ENCODE peak calls at places on chromosomes 16 and 17, in four cellular contexts. J is glutamatergic neuron; F is Panc1; L is CD4-positive, alpha-beta T cell. V is an unnamed sample.

GRCh38 chr16:2388875-2389433 is 40.3 kb upstream of the CCNF start:
- DNase-seq in J (no peak), L (no peak), F (peak), V (no peak)

GRCh38 chr17:61255609-61256008 is 144.0 kb upstream of the TBX2 start:
- DNase-seq in L (no peak), J (no peak), F (no peak), V (no peak)

GRCh38 chr17:70484496-70484895 is 315.2 kb downstream of the KCNJ2 start:
- DNase-seq in F (no peak), J (no peak), L (no peak), V (no peak)

GRCh38 chr16:87816507-87817100 is 50.8 kb upstream of the KLHDC4 start:
- DNase-seq in J (no peak), F (no peak), L (no peak), V (no peak)

GRCh38 chr17:33401253-33401652 is 108.2 kb upstream of the ASIC2 start:
- DNase-seq in L (no peak), J (no peak), F (no peak), V (no peak)

GRCh38 chr17:78875331-78875730 is 27.7 kb downstream of the CEP295NL start:
- DNase-seq in J (no peak), F (no peak), L (no peak), V (no peak)

GRCh38 chr17:49580055-49580721 is 4.5 kb downstream of the NXPH3 start:
- DNase-seq in F (no peak), L (no peak), J (no peak), V (no peak)

GRCh38 chr16:72956124-72957064 is 91.5 kb downstream of the ZFHX3 start:
- DNase-seq in F (no peak), L (no peak), J (no peak), V (no peak)

GRCh38 chr16:84278968-84279367 is 15.7 kb upstream of the WFDC1 start:
- DNase-seq in F (no peak), J (peak), L (no peak), V (no peak)

GRCh38 chr17:60743812-60744211 is 66.2 kb downstream of the BCAS3 start:
- DNase-seq in J (no peak), F (no peak), L (no peak), V (no peak)

GRCh38 chr16:1754204-1754603 is 17.1 kb downstream of the NME3 start:
- DNase-seq in J (no peak), L (no peak), F (no peak), V (no peak)

GRCh38 chr17:60256174-60256573 is 106.4 kb downstream of the CA4 start:
- DNase-seq in F (no peak), J (no peak), L (no peak), V (no peak)

GRCh38 chr17:67312265-67312664 is 54.1 kb downstream of the PSMD12 start:
- DNase-seq in J (no peak), L (no peak), F (no peak), V (no peak)

GRCh38 chr16:20073203-20074088 is at the start of gene GPR139:
- DNase-seq in F (no peak), J (peak), L (no peak), V (peak)

GRCh38 chr16:89317101-89317671 is 99.7 kb downstream of the ZNF778 start:
- DNase-seq in F (no peak), L (no peak), J (no peak), V (no peak)

GRCh38 chr17:80166446-80166845 is 3.4 kb upstream of the CARD14 start:
- DNase-seq in F (no peak), L (no peak), J (no peak), V (no peak)

GRCh38 chr16:723695-724094 is 2.5 kb downstream of the CCDC78 start:
- DNase-seq in J (no peak), L (no peak), F (no peak), V (no peak)

GRCh38 chr17:83182620-83183063 is 103.2 kb downstream of the METRNL start:
- DNase-seq in J (no peak), F (no peak), L (no peak), V (no peak)

GRCh38 chr16:27325736-27326135 is 12.0 kb downstream of the IL4R start:
- DNase-seq in F (no peak), L (no peak), J (no peak), V (no peak)

GRCh38 chr17:9986754-9987382 is 81.8 kb upstream of the RCVRN start:
- DNase-seq in J (no peak), L (no peak), F (no peak), V (no peak)

GRCh38 chr17:39607851-39608130 is at the start of gene NEUROD2:
- DNase-seq in F (no peak), J (no peak), L (no peak), V (no peak)

GRCh38 chr17:77495575-77495974 is 354.8 kb downstream of the SEC14L1 start:
- DNase-seq in J (peak), L (no peak), F (no peak), V (no peak)

GRCh38 chr17:34151081-34151480 is 104.0 kb upstream of the CCL2 start:
- DNase-seq in F (no peak), L (no peak), J (no peak), V (no peak)

GRCh38 chr16:9275816-9276354 is 184.4 kb downstream of the HAPSTR1 start:
- DNase-seq in L (no peak), J (no peak), F (no peak), V (no peak)

GRCh38 chr16:85649978-85650863 is 37.1 kb downstream of the GSE1 start:
- DNase-seq in J (no peak), L (no peak), F (no peak), V (no peak)

GRCh38 chr17:70171159-70171558 is 1.8 kb downstream of the KCNJ2 start:
- DNase-seq in J (peak), L (no peak), F (no peak), V (no peak)

GRCh38 chr16:56068314-56068713 is 123.0 kb upstream of the GNAO1 start:
- DNase-seq in L (no peak), J (no peak), F (no peak), V (no peak)

GRCh38 chr17:40022961-40023541 is 7.8 kb downstream of the CSF3 start:
- DNase-seq in F (no peak), L (no peak), J (no peak), V (no peak)

GRCh38 chr16:11530171-11530940 is 56.4 kb downstream of the LITAF start:
- DNase-seq in L (no peak), J (no peak), F (no peak), V (no peak)

DNA sequence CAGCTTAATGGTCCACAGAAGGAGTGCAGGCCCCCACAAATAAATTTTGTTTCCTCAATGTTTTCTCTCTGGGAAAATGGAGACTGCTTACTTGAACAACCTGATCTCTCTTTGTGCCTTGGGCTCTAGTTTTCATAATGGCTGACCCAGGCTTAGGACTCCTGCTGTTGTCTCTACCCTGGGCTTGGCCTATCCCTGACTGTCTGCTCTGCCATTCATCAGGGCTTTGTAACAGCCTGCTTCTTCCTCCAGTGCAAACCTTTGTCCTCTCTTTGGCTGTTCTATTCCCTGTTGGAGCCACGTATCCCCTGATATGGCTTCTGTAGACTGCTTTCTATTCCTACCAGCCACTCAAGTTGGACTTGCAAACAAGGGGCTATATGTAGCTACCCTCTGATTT is 139.8 kb downstream of the SHISA9 start:
- DNase-seq in L (no peak), F (no peak), J (no peak), V (no peak)
- TF ChIP-seq CTCF in L (no peak), F (no peak), J (no peak), V (no peak)

DNA sequence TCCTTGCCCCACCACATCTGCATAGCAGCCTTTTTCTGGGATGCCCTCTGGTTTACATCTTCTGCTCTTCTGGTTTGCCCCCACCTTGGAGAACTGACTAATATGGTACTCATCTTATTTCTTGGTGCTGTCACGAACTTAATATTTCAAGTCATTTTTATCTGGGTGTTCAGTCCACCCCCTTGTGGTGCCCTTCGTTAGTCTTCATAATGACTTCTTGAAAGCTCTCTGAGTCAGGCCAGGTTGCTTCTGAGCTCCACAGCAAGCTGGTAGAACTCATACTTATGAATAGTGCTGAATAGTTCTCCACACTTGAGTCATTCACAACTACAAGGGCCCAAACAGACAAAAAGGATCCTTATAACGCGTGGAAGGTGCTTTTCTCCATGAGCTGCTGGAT is 35.8 kb upstream of the TEKT3 start:
- DNase-seq in F (no peak), J (no peak), L (no peak), V (no peak)
- TF ChIP-seq CTCF in F (no peak), J (no peak), L (no peak), V (no peak)

GRCh38 chr17:17870292-17870691 is 33.5 kb upstream of the SREBF1 start:
- DNase-seq in J (no peak), F (no peak), L (no peak), V (no peak)
- TF ChIP-seq CTCF in J (no peak), F (no peak), L (no peak), V (no peak)

GRCh38 chr17:8887834-8888703 is 20.6 kb upstream of the PIK3R6 start:
- DNase-seq in J (peak), L (no peak), F (no peak), V (peak)
- TF ChIP-seq CTCF in J (no peak), L (no peak), F (peak), V (peak)

DNA sequence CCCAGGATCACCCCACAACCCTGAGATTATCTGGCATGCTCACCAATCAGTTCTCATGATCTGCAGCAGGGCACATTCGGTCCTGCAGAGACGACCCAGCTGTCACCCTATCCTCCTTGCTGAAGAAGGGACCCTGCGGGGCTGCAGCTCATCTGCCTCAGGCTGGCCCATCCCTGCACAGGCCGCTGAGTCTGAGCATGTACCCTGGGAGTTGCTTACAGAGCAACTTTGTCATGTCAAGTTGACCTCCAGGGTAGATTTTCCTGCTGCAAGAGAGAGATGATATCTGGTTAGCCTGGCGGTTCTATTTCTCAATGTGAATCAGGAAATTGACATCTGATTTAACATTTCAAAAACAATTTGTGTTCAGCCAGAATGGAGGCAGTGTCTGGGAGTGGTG is 36.0 kb upstream of the ADCY9 start:
- DNase-seq in L (no peak), J (peak), F (no peak), V (no peak)
- TF ChIP-seq CTCF in L (no peak), J (no peak), F (no peak), V (no peak)

DNA sequence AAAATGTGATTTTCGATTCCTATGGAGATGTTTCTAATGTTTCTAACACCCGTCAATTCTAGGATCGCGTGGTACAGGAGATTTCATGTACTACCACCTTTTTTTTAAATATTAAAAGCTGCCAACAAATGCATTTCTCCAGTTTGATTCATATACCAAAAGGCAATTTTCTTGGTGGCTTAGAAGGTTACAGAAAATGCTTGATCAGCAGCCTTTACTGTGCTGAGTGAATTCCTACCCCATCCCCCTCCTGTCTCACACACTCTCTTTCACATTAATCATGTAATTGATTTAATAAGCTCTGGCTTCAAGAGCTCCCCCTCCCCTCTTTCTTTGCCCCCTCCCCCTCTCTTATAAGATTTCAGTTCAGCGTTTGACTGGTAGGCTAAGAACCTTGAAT is 110.5 kb downstream of the RBFOX1 start:
- DNase-seq in L (no peak), J (no peak), F (no peak), V (no peak)
- TF ChIP-seq CTCF in L (no peak), J (no peak), F (no peak), V (no peak)

GRCh38 chr17:74080936-74081335 is 122.5 kb upstream of the RPL38 start:
- DNase-seq in J (no peak), F (no peak), L (no peak), V (no peak)

GRCh38 chr17:74089869-74090464 is 113.5 kb upstream of the RPL38 start:
- DNase-seq in L (no peak), F (peak), J (peak), V (peak)

GRCh38 chr17:74083321-74083720 is 120.2 kb upstream of the RPL38 start:
- DNase-seq in F (no peak), J (no peak), L (no peak), V (no peak)

GRCh38 chr17:74086992-74087391 is 116.5 kb upstream of the RPL38 start:
- DNase-seq in J (no peak), F (no peak), L (no peak), V (no peak)

DNA sequence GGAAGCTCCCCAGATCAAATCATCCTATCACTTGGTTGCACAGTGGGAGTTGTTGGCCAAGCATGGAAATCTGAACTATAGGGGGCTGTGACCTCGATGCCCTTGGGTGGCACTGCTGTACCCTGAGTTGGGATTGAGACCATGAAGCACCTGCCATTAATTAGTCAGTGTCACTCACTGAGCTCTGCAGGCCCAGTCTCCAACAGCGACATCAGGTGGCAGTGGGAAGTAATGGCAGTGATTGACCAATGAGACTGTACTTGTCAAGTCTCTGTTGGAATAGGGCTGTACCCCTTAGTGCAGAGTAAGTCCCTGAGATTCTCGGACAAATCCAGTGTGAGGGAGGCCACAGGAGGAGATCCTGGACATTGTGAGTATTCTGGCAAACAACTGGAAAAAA is 118.0 kb upstream of the RPL38 start:
- DNase-seq in L (no peak), F (no peak), J (no peak), V (no peak)
- TF ChIP-seq CTCF in L (no peak), F (no peak), J (peak), V (peak)

GRCh38 chr16:69465083-69465721 is 40.8 kb downstream of the CYB5B start:
- DNase-seq in J (no peak), L (no peak), F (no peak), V (no peak)
- TF ChIP-seq CTCF in J (no peak), L (no peak), F (peak), V (no peak)

DNA sequence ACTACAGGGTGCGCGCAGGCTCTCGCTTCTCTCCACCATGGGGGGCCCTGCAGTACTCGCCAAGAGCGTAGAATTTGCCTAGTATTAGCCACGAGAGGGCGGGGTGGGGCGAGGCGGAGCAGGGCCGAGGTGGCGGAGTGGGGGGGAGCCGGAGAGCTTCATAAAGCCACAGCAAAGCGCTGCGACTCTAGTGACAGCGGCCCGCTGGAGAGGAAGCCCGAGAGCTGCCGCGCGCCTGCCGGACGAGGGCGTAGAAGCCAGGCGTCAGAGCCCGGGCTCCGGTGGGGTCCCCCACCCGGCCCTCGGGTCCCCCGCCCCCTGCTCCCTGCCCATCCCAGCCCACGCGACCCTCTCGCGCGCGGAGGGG is at the start of gene TBX21:
- DNase-seq in L (peak), F (no peak), J (peak), V (peak)
- TF ChIP-seq CTCF in L (peak), F (peak), J (no peak), V (peak)